ENCODE peak calls at places on chromosomes 12 and 14, in nine cellular contexts. P is A549, C is Panc1, E is HCT116, M is K562, Q is GM23338, N is HepG2, I is GM12878, L is SK-N-SH. R is an unnamed sample.

GRCh38 chr12:46981627-46982026 is 97.8 kb upstream of the PCED1B start:
- DNase-seq in E (no peak), Q (no peak), N (no peak), M (no peak), I (no peak), P (no peak), C (no peak), L (no peak), R (no peak)

GRCh38 chr14:63759454-63759853 is 31.6 kb upstream of the SGPP1 start:
- DNase-seq in P (no peak), N (no peak), C (no peak), L (no peak), M (no peak), E (no peak), Q (no peak), I (peak), R (no peak)

GRCh38 chr12:131436922-131437705 is 273.8 kb upstream of the SFSWAP start:
- DNase-seq in M (no peak), L (no peak), P (no peak), Q (peak), N (no peak), I (no peak), C (no peak), E (no peak), R (no peak)

GRCh38 chr12:43338848-43339526 is 213.0 kb downstream of the ADAMTS20 start:
- DNase-seq in I (peak), Q (peak), E (peak), P (peak), N (peak), L (peak), M (peak), C (no peak), R (peak)

GRCh38 chr12:6089041-6089823 is 35.2 kb downstream of the VWF start:
- DNase-seq in C (no peak), E (peak), N (peak), P (peak), I (no peak), L (no peak), Q (peak), M (no peak), R (no peak)

GRCh38 chr12:63508543-63508942 is 159.8 kb downstream of the DPY19L2 start:
- DNase-seq in E (no peak), C (no peak), P (no peak), N (no peak), M (no peak), I (no peak), L (no peak), Q (no peak), R (no peak)

GRCh38 chr14:76118594-76118993 is 33.1 kb upstream of the GPATCH2L start:
- DNase-seq in N (peak), P (no peak), M (no peak), I (no peak), C (no peak), Q (no peak), E (no peak), L (no peak), R (no peak)

GRCh38 chr14:73591690-73592448 is at the start of gene ACOT4:
- DNase-seq in I (no peak), C (no peak), M (no peak), Q (peak), L (peak), N (no peak), E (no peak), P (peak), R (no peak)

GRCh38 chr14:61616524-61617185 is 78.7 kb upstream of the HIF1A start:
- DNase-seq in Q (no peak), M (no peak), C (no peak), L (no peak), I (no peak), N (peak), P (no peak), E (no peak), R (no peak)

GRCh38 chr14:47843236-47843635 is 167.8 kb upstream of the MDGA2 start:
- DNase-seq in M (no peak), L (no peak), C (no peak), E (no peak), I (no peak), P (no peak), N (no peak), Q (no peak), R (no peak)

GRCh38 chr14:85471744-85472143 is 58.2 kb upstream of the FLRT2 start:
- DNase-seq in P (peak), E (no peak), I (no peak), C (peak), N (peak), M (no peak), Q (no peak), L (peak), R (no peak)

GRCh38 chr14:38363217-38363616 is 107.3 kb upstream of the CLEC14A start:
- DNase-seq in I (no peak), N (no peak), P (no peak), L (no peak), C (no peak), Q (no peak), E (no peak), M (no peak), R (no peak)

GRCh38 chr12:132148368-132149045 is 4.2 kb downstream of the NOC4L start:
- DNase-seq in P (no peak), Q (no peak), N (no peak), M (no peak), L (no peak), I (no peak), E (no peak), C (no peak), R (no peak)

GRCh38 chr14:104141621-104142091 is 3.3 kb downstream of the KIF26A start:
- DNase-seq in L (peak), M (no peak), N (no peak), C (no peak), Q (no peak), E (no peak), I (no peak), P (no peak), R (no peak)

GRCh38 chr14:91220581-91221000 is 23.9 kb downstream of the GPR68 start:
- DNase-seq in M (no peak), N (no peak), L (no peak), P (no peak), E (no peak), C (no peak), I (no peak), Q (no peak), R (no peak)

GRCh38 chr12:68648179-68648578 is 37.5 kb downstream of the RAP1B start:
- DNase-seq in N (no peak), Q (no peak), C (no peak), E (no peak), P (no peak), M (no peak), I (no peak), L (no peak), R (no peak)

GRCh38 chr12:292186-292585 is 29.6 kb upstream of the SLC6A13 start:
- DNase-seq in L (no peak), I (no peak), M (no peak), N (no peak), Q (no peak), E (no peak), C (no peak), P (no peak), R (no peak)

GRCh38 chr12:114746297-114747074 is 62.5 kb upstream of the TBX3 start:
- DNase-seq in C (no peak), Q (no peak), M (no peak), L (no peak), I (no peak), P (no peak), N (no peak), E (no peak), R (no peak)

GRCh38 chr12:14408208-14408607 is 42.7 kb downstream of the ATF7IP start:
- DNase-seq in Q (peak), C (no peak), N (no peak), E (no peak), P (peak), I (no peak), L (peak), M (peak), R (no peak)

GRCh38 chr12:103884316-103884715 is 43.3 kb upstream of the NT5DC3 start:
- DNase-seq in E (no peak), M (peak), C (no peak), N (no peak), L (peak), I (no peak), Q (peak), P (peak), R (no peak)

GRCh38 chr12:75579552-75579951 is 68.1 kb upstream of the KRR1 start:
- DNase-seq in M (no peak), L (no peak), I (no peak), C (no peak), E (no peak), N (no peak), P (no peak), Q (no peak), R (no peak)

GRCh38 chr12:107631715-107632114 is 53.9 kb upstream of the PWP1 start:
- DNase-seq in M (no peak), L (no peak), E (peak), C (no peak), N (peak), I (no peak), P (no peak), Q (no peak), R (no peak)

GRCh38 chr14:44960146-44960545 is 1.6 kb downstream of the KLHL28 start:
- DNase-seq in P (peak), E (no peak), Q (no peak), M (no peak), I (no peak), L (no peak), C (no peak), N (no peak), R (no peak)

DNA sequence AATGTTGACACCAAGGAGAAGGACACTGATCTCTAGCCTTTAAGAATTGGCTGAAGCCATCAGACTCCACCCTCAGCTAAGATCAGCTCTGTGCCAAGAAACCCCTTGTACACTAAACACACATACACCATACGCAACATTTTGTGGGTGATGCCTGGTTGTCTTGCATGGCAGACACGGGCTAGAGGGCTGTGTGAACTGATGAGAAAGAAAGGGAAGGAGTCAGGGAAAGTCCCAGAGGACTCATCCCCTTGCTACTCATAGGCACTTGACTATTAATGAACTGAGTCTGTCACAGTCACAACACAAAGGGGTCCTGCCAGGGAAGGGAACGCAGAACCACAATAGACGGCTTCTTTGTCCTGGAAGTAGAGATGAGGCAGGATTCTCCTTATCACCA is 80.8 kb downstream of the EMP1 start:
- DNase-seq in P (no peak), L (no peak), M (no peak), E (no peak), Q (no peak), N (no peak), C (no peak), I (no peak), R (no peak)
- TF ChIP-seq REST in P (no peak), L (no peak), M (no peak), E (no peak), Q (no peak), N (no peak), C (no peak), I (no peak), R (no peak)

DNA sequence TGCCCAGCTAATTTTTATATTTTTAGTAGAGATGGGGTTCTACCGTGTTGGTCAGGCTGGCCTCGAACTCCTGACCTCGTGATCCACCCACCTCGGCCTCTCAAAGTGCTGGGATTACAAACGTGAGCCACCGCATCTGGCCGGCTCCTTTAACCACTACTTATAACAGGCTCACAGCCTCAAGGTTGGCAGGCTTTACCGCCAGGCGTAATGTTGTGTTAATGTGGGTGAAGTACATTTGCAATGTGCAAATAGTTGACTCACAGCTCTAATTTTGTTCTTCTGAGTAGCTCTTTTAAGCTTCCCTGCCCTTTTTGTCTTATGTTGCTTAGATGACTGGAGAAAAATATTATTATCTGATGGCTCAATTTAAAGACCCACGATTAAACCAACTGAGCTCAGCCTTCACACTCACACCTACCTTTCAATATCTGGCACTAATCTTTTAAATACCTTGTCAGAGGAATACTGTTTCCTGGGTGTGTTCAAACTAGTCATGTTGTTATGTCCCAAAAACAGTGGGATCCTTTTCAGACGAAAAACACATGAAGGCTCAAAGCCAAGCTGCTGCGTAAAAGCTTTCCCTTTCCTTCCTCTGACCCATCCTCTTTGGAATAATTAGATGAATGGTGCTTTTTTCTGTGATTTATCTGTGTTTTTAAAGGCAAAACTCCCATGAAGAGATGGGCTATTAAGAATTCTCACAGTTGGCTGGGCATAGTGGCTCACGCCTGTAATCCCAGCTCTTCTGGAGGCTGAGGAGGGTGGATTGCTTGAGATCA is 57.2 kb upstream of the USP44 start:
- DNase-seq in N (peak), L (no peak), M (no peak), C (peak), Q (peak), P (peak), I (no peak), E (no peak), R (no peak)
- TF ChIP-seq REST in N (no peak), L (no peak), M (no peak), C (no peak), Q (no peak), P (no peak), I (no peak), E (no peak), R (no peak)

GRCh38 chr14:65864993-65865392 is 452.5 kb downstream of the FUT8 start:
- DNase-seq in C (no peak), E (no peak), P (no peak), L (no peak), Q (no peak), M (no peak), N (no peak), I (no peak), R (no peak)
- TF ChIP-seq REST in C (no peak), E (no peak), P (no peak), L (no peak), Q (no peak), M (no peak), N (no peak), I (no peak), R (no peak)

GRCh38 chr14:35333797-35334743 is 41.9 kb downstream of the PSMA6 start:
- DNase-seq in N (peak), L (peak), I (no peak), P (peak), Q (no peak), M (peak), E (no peak), C (no peak), R (no peak)

GRCh38 chr14:35335388-35336092 is 43.4 kb downstream of the PSMA6 start:
- DNase-seq in M (no peak), N (peak), Q (no peak), C (no peak), I (no peak), L (peak), E (no peak), P (peak), R (no peak)

GRCh38 chr14:35337557-35338255 is 45.5 kb downstream of the PSMA6 start:
- DNase-seq in C (no peak), E (no peak), M (no peak), Q (peak), L (peak), N (no peak), I (no peak), P (peak), R (no peak)

GRCh38 chr14:35337074-35337556 is 44.9 kb downstream of the PSMA6 start:
- DNase-seq in Q (no peak), N (peak), E (no peak), C (no peak), M (no peak), I (no peak), P (no peak), L (no peak), R (no peak)

DNA sequence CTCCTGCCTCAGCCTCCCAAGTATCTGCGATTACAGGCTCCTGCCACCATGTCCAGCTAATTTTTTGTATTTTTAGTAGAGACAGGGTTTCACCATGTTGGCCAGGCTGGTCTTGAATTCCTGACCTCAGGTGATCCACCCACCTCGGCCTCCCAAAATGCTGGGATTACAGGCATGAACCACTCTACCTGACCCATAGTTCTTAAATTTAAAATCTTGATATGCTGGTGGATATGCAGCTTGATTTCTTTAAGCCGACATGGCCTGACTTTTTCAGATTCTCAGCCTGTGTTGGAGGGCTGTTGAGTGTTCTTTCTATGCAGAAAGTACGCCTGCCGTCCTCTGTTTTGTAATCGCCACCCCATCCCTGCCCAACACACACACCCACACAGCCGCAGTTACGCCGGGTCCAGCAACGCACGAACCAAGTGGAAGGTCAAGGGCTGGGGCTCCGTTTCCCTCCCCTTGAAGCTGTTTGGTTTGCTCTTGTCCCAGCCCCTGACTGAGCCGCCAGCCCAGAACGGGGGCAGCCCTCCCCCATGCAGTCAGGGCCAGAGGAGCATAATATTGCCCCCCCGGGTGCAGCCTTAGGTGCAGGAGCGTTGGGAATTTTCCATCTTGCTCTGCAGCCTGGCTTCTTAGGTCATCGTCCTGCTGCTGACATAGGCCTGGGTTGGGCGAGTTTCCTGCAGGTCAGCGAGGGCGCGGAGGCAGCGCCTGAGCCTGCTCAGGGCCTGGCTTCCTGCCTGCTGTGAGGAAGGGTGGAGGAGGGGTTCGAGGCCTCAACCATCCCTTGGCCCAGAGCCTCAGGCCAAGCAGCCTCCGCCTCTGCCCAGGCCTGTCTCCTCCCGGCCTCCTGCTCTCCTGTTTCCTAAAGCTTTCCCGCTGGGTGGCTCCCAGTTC is 44.2 kb downstream of the PSMA6 start:
- DNase-seq in Q (peak), I (no peak), N (peak), P (peak), C (no peak), L (peak), M (peak), E (no peak), R (peak)
- TF ChIP-seq REST in Q (no peak), I (no peak), N (peak), P (no peak), C (no peak), L (no peak), M (no peak), E (no peak), R (no peak)